ENCODE peak calls at places on chromosomes 13 and 19, in five cellular contexts. X is PC-3; R is stimulated activated naive CD8-positive, alpha-beta T cell treated with anti-CD3 and anti-CD28 coated beads, Interleukin-15, Interleukin-2, amounts not matched to agents 100 U/mL and 50 U/mL, for 24 hours; M is psoas muscle; S is cardiac fibroblast. P is an unnamed sample.

GRCh38 chr13:54536112-54536511 is 1507.5 kb downstream of the OLFM4 start:
- DNase-seq in X (peak), R (no peak), M (no peak), S (peak), P (no peak)

GRCh38 chr13:95676100-95676774 is 702 bp upstream of the DNAJC3 start:
- DNase-seq in X (peak), R (peak), M (peak), S (peak), P (peak)

GRCh38 chr19:35267818-35268545 is 780 bp upstream of the USF2 start:
- DNase-seq in X (peak), R (peak), M (peak), S (peak), P (peak)

GRCh38 chr19:33241530-33242101 is 16.0 kb upstream of the SLC7A10 start:
- DNase-seq in X (peak), R (peak), M (peak), S (no peak), P (peak)

GRCh38 chr19:45499196-45500180 is 1.2 kb downstream of the PPM1N start:
- DNase-seq in X (peak), R (peak), M (peak), S (peak), P (no peak)

GRCh38 chr19:35641515-35642151 is at the start of gene ETV2:
- DNase-seq in X (no peak), R (peak), M (no peak), S (peak), P (peak)

GRCh38 chr13:79775830-79776229 is 294.9 kb downstream of the NDFIP2 start:
- DNase-seq in X (peak), R (no peak), M (no peak), S (peak), P (peak)

GRCh38 chr13:110361365-110361911 is 54.4 kb downstream of the COL4A2 start:
- DNase-seq in X (no peak), R (no peak), M (peak), S (peak), P (no peak)

GRCh38 chr13:94590744-94591143 is 5.2 kb downstream of the TGDS start:
- DNase-seq in X (no peak), R (no peak), M (no peak), S (no peak), P (no peak)

GRCh38 chr13:43911871-43912270 is 32.2 kb downstream of the LACC1 start:
- DNase-seq in X (no peak), R (no peak), M (no peak), S (no peak), P (no peak)

GRCh38 chr19:3506384-3507340 is 551 bp downstream of the FZR1 start:
- DNase-seq in X (peak), R (peak), M (peak), S (peak), P (no peak)

GRCh38 chr19:58278156-58279041 is at the start of gene ZNF8:
- DNase-seq in X (peak), R (peak), M (peak), S (peak), P (peak)

GRCh38 chr13:28297341-28297740 is 159.0 kb downstream of the PAN3 start:
- DNase-seq in X (no peak), R (no peak), M (no peak), S (no peak), P (no peak)

GRCh38 chr19:21322528-21322927 is 6.7 kb downstream of the ZNF708 start:
- DNase-seq in X (no peak), R (no peak), M (no peak), S (peak), P (no peak)

GRCh38 chr19:7113233-7113632 is 43.7 kb downstream of the ZNF557 start:
- DNase-seq in X (no peak), R (no peak), M (no peak), S (no peak), P (no peak)

GRCh38 chr19:6800991-6801396 is 28.5 kb downstream of the VAV1 start:
- DNase-seq in X (peak), R (no peak), M (no peak), S (peak), P (no peak)

GRCh38 chr13:38348890-38349289 is 761 bp upstream of the UFM1 start:
- DNase-seq in X (peak), R (peak), M (no peak), S (peak), P (no peak)

GRCh38 chr19:35048911-35049411 is 7.4 kb downstream of the HPN start:
- DNase-seq in X (no peak), R (no peak), M (peak), S (no peak), P (peak)

GRCh38 chr13:106491928-106492327 is 43.5 kb downstream of the EFNB2 start:
- DNase-seq in X (no peak), R (no peak), M (no peak), S (no peak), P (no peak)

GRCh38 chr13:21436582-21436981 is 22.5 kb downstream of the ZDHHC20 start:
- DNase-seq in X (no peak), R (no peak), M (no peak), S (no peak), P (no peak)

GRCh38 chr19:44866672-44867071 is 20.6 kb downstream of the NECTIN2 start:
- DNase-seq in X (no peak), R (no peak), M (no peak), S (no peak), P (no peak)

GRCh38 chr19:39843919-39844793 is 2.0 kb downstream of the FBL start:
- DNase-seq in X (peak), R (no peak), M (no peak), S (peak), P (no peak)

GRCh38 chr13:111604087-111604486 is 283.6 kb downstream of the TEX29 start:
- DNase-seq in X (no peak), R (no peak), M (no peak), S (no peak), P (no peak)

GRCh38 chr13:94157705-94158218 is 321.7 kb downstream of the DCT start:
- DNase-seq in X (no peak), R (no peak), M (no peak), S (peak), P (no peak)

GRCh38 chr19:46574533-46574932 is 26.6 kb upstream of the CALM3 start:
- DNase-seq in X (no peak), R (peak), M (no peak), S (no peak), P (no peak)

GRCh38 chr19:50242586-50242985 is 39.2 kb downstream of the MYH14 start:
- DNase-seq in X (no peak), R (no peak), M (no peak), S (peak), P (no peak)

GRCh38 chr13:98839826-98840769 is 87.6 kb upstream of the SLC15A1 start:
- DNase-seq in X (peak), R (peak), M (peak), S (peak), P (peak)

GRCh38 chr13:102854675-102855074 is 8.8 kb downstream of the ERCC5 start:
- DNase-seq in X (no peak), R (no peak), M (no peak), S (no peak), P (no peak)

GRCh38 chr19:1523412-1524205 is at the start of gene PLK5:
- DNase-seq in X (no peak), R (no peak), M (no peak), S (no peak), P (no peak)

GRCh38 chr13:75180805-75181455 is 301.0 kb downstream of the TBC1D4 start:
- DNase-seq in X (peak), R (no peak), M (no peak), S (peak), P (no peak)

GRCh38 chr13:105719861-105720260 is 815.6 kb downstream of the EFNB2 start:
- DNase-seq in X (no peak), R (no peak), M (no peak), S (no peak), P (no peak)

GRCh38 chr13:24233351-24233901 is 72.9 kb downstream of the SPATA13 start:
- DNase-seq in X (no peak), R (no peak), M (no peak), S (peak), P (no peak)

GRCh38 chr19:11288349-11288748 is 7.6 kb upstream of the TSPAN16 start:
- DNase-seq in X (peak), R (no peak), M (no peak), S (peak), P (no peak)

GRCh38 chr13:75870397-75870801 is 234.3 kb downstream of the LMO7 start:
- DNase-seq in X (peak), R (no peak), M (no peak), S (peak), P (no peak)

GRCh38 chr13:73189365-73189764 is 130.6 kb downstream of the KLF5 start:
- DNase-seq in X (no peak), R (no peak), M (no peak), S (no peak), P (no peak)

GRCh38 chr19:41862445-41862986 is 2.5 kb downstream of the RPS19 start:
- DNase-seq in X (no peak), R (peak), M (peak), S (no peak), P (no peak)

GRCh38 chr13:46796515-46797467 is at the start of gene ESD:
- DNase-seq in X (peak), R (peak), M (peak), S (peak), P (peak)